ENCODE peak calls at places on chromosomes 1 and 21, in eight cellular contexts. One of them, this sample, is unnamed. For H3K4me1, the result is how much of the 10 kb centered on the place peaks cover.

GRCh38 chr1:226983247-226983997 is 43.3 kb downstream of the COQ8A start:
- DNase-seq in ovary: no peak
- DNase-seq in heart left ventricle: no peak
- DNase-seq in Peyer's patch: no peak
- DNase-seq in tibial nerve: no peak
- DNase-seq in adrenal gland: no peak
- DNase-seq in right lobe of liver: no peak
- DNase-seq in IMR-90: no peak
- DNase-seq in this sample: peak

GRCh38 chr1:197774691-197775281 is 494 bp downstream of the DENND1B start:
- DNase-seq in ovary: peak
- DNase-seq in heart left ventricle: peak
- DNase-seq in Peyer's patch: no peak
- DNase-seq in tibial nerve: no peak
- DNase-seq in adrenal gland: peak
- DNase-seq in right lobe of liver: peak
- DNase-seq in IMR-90: peak
- DNase-seq in this sample: peak

GRCh38 chr1:175129997-175130648 is 62.5 kb downstream of the KIAA0040 start:
- DNase-seq in ovary: no peak
- DNase-seq in heart left ventricle: no peak
- DNase-seq in Peyer's patch: no peak
- DNase-seq in tibial nerve: no peak
- DNase-seq in adrenal gland: peak
- DNase-seq in right lobe of liver: no peak
- DNase-seq in IMR-90: no peak
- DNase-seq in this sample: no peak

GRCh38 chr1:48026275-48026674 is 29.1 kb upstream of the TRABD2B start:
- DNase-seq in ovary: no peak
- DNase-seq in heart left ventricle: no peak
- DNase-seq in Peyer's patch: no peak
- DNase-seq in tibial nerve: no peak
- DNase-seq in adrenal gland: no peak
- DNase-seq in right lobe of liver: no peak
- DNase-seq in IMR-90: peak
- DNase-seq in this sample: peak

GRCh38 chr1:37602750-37603694 is 7.3 kb upstream of the GNL2 start:
- DNase-seq in ovary: no peak
- DNase-seq in heart left ventricle: no peak
- DNase-seq in Peyer's patch: no peak
- DNase-seq in tibial nerve: peak
- DNase-seq in adrenal gland: peak
- DNase-seq in right lobe of liver: no peak
- DNase-seq in IMR-90: peak
- DNase-seq in this sample: no peak

GRCh38 chr1:97139512-97139911 is 417.9 kb downstream of the PTBP2 start:
- DNase-seq in ovary: no peak
- DNase-seq in heart left ventricle: no peak
- DNase-seq in Peyer's patch: no peak
- DNase-seq in tibial nerve: no peak
- DNase-seq in adrenal gland: no peak
- DNase-seq in right lobe of liver: no peak
- DNase-seq in IMR-90: peak
- DNase-seq in this sample: no peak

GRCh38 chr1:189323090-189323489 is 1154.6 kb downstream of the BRINP3 start:
- DNase-seq in ovary: no peak
- DNase-seq in heart left ventricle: no peak
- DNase-seq in Peyer's patch: no peak
- DNase-seq in tibial nerve: no peak
- DNase-seq in adrenal gland: no peak
- DNase-seq in right lobe of liver: no peak
- DNase-seq in IMR-90: peak
- DNase-seq in this sample: no peak

GRCh38 chr21:42425603-42425985 is 21.9 kb downstream of the UBASH3A start:
- DNase-seq in ovary: no peak
- DNase-seq in heart left ventricle: no peak
- DNase-seq in Peyer's patch: no peak
- DNase-seq in tibial nerve: no peak
- DNase-seq in adrenal gland: no peak
- DNase-seq in right lobe of liver: no peak
- DNase-seq in IMR-90: no peak
- DNase-seq in this sample: peak

GRCh38 chr1:221458430-221459156 is 283.3 kb downstream of the DUSP10 start:
- DNase-seq in ovary: no peak
- DNase-seq in heart left ventricle: no peak
- DNase-seq in Peyer's patch: no peak
- DNase-seq in tibial nerve: no peak
- DNase-seq in adrenal gland: no peak
- DNase-seq in right lobe of liver: no peak
- DNase-seq in IMR-90: peak
- DNase-seq in this sample: no peak

GRCh38 chr1:14265515-14265914 is 333.0 kb upstream of the KAZN start:
- DNase-seq in ovary: no peak
- DNase-seq in heart left ventricle: no peak
- DNase-seq in Peyer's patch: no peak
- DNase-seq in tibial nerve: no peak
- DNase-seq in adrenal gland: no peak
- DNase-seq in right lobe of liver: no peak
- DNase-seq in IMR-90: no peak
- DNase-seq in this sample: no peak

GRCh38 chr1:29236993-29237905 is 927 bp downstream of the PTPRU start:
- DNase-seq in ovary: peak
- DNase-seq in heart left ventricle: peak
- DNase-seq in Peyer's patch: no peak
- DNase-seq in tibial nerve: peak
- DNase-seq in adrenal gland: peak
- DNase-seq in right lobe of liver: peak
- DNase-seq in IMR-90: peak
- DNase-seq in this sample: peak

DNA sequence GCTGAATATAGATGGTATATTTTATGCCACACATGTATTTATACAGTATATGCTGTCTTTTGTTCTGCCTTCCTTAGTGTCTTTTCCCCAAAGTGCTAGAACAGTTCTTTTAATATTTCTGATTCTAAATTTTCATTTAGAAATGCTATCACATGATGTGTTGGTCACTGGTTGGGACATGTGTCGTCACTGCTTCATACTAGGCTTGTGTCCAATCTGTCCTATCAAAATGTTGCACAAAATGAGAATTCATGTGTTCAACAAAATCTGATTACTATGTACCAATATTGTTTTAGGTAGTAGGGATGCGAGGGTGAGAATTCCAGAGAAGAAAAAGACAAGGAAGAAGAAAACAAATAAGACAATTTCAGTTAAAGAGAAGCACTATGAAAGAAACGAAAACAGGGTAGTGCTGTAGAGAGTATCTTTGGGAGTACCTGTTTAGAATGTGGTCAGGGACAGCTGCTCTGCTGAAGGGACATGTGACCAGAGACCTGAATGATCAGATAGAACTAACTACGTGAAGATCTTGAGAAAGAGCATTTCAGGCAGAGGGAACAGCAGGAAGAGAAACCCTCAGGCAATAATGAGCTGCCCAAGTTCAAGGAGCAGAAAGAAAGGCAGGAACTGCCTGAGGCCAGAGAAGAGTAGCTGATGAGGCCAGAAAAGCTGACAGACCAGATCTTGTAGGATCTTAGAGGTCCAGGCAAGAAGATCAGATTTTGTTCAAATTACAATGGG is 1.4 kb downstream of the KMO start:
- DNase-seq in ovary: no peak
- DNase-seq in heart left ventricle: no peak
- DNase-seq in Peyer's patch: no peak
- DNase-seq in tibial nerve: no peak
- DNase-seq in adrenal gland: peak
- DNase-seq in right lobe of liver: no peak
- DNase-seq in IMR-90: no peak
- DNase-seq in this sample: no peak
- TF ChIP-seq POLR2A in ovary: no peak
- TF ChIP-seq POLR2A in heart left ventricle: no peak
- TF ChIP-seq POLR2A in Peyer's patch: no peak
- TF ChIP-seq POLR2A in tibial nerve: no peak
- TF ChIP-seq POLR2A in adrenal gland: no peak
- TF ChIP-seq POLR2A in right lobe of liver: no peak
- TF ChIP-seq POLR2A in IMR-90: no peak
- TF ChIP-seq POLR2A in this sample: no peak

GRCh38 chr1:167629681-167630567 is at the start of gene RCSD1:
- DNase-seq in ovary: no peak
- DNase-seq in heart left ventricle: peak
- DNase-seq in Peyer's patch: no peak
- DNase-seq in tibial nerve: no peak
- DNase-seq in adrenal gland: peak
- DNase-seq in right lobe of liver: peak
- DNase-seq in IMR-90: no peak
- DNase-seq in this sample: no peak

GRCh38 chr1:167627615-167627864 is 2.5 kb upstream of the RCSD1 start:
- DNase-seq in ovary: no peak
- DNase-seq in heart left ventricle: no peak
- DNase-seq in Peyer's patch: no peak
- DNase-seq in tibial nerve: no peak
- DNase-seq in adrenal gland: peak
- DNase-seq in right lobe of liver: no peak
- DNase-seq in IMR-90: no peak
- DNase-seq in this sample: no peak

GRCh38 chr1:167630568-167631385 is 745 bp downstream of the RCSD1 start:
- DNase-seq in ovary: no peak
- DNase-seq in heart left ventricle: peak
- DNase-seq in Peyer's patch: no peak
- DNase-seq in tibial nerve: no peak
- DNase-seq in adrenal gland: peak
- DNase-seq in right lobe of liver: no peak
- DNase-seq in IMR-90: no peak
- DNase-seq in this sample: no peak

GRCh38 chr1:167627865-167628641 is 2.0 kb upstream of the RCSD1 start:
- DNase-seq in ovary: no peak
- DNase-seq in heart left ventricle: peak
- DNase-seq in Peyer's patch: no peak
- DNase-seq in tibial nerve: no peak
- DNase-seq in adrenal gland: no peak
- DNase-seq in right lobe of liver: no peak
- DNase-seq in IMR-90: no peak
- DNase-seq in this sample: no peak

GRCh38 chr1:167628754-167629515 is 1.1 kb upstream of the RCSD1 start:
- DNase-seq in ovary: no peak
- DNase-seq in heart left ventricle: peak
- DNase-seq in Peyer's patch: no peak
- DNase-seq in tibial nerve: no peak
- DNase-seq in adrenal gland: no peak
- DNase-seq in right lobe of liver: no peak
- DNase-seq in IMR-90: no peak
- DNase-seq in this sample: no peak
- H3K4me1 ChIP-seq in ovary: under half
- H3K4me1 ChIP-seq in heart left ventricle: under half
- H3K4me1 ChIP-seq in Peyer's patch: under half
- H3K4me1 ChIP-seq in tibial nerve: under half
- H3K4me1 ChIP-seq in adrenal gland: under half
- H3K4me1 ChIP-seq in right lobe of liver: under half
- H3K4me1 ChIP-seq in IMR-90: under half
- H3K4me1 ChIP-seq in this sample: under half

DNA sequence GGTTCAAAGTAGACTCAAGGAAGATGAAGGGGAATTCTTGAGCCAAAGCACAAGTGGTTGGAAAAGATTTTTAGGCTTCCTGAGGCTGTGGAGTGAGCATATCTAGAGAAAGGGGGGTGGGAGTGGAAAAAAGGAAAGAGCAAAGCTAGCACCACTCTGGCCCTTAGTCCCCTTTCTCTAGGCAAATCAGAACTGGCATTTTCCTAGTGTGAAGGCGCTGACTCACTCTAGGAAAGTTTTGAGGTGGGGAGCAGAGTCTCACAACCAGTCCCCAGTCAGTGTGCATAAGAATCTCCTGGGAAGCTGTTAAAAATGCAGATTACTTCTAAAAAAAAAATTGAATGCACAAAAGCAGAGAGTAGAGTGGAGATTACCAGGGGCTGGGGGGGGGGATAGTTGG is 3.4 kb upstream of the GPR89B start:
- DNase-seq in ovary: no peak
- DNase-seq in heart left ventricle: no peak
- DNase-seq in Peyer's patch: no peak
- DNase-seq in tibial nerve: no peak
- DNase-seq in adrenal gland: no peak
- DNase-seq in right lobe of liver: no peak
- DNase-seq in IMR-90: no peak
- DNase-seq in this sample: no peak
- H3K4me3 ChIP-seq in ovary: no peak
- H3K4me3 ChIP-seq in heart left ventricle: no peak
- H3K4me3 ChIP-seq in Peyer's patch: no peak
- H3K4me3 ChIP-seq in tibial nerve: no peak
- H3K4me3 ChIP-seq in adrenal gland: no peak
- H3K4me3 ChIP-seq in right lobe of liver: no peak
- H3K4me3 ChIP-seq in IMR-90: no peak
- H3K4me3 ChIP-seq in this sample: no peak

GRCh38 chr1:1069711-1070676 is 4.1 kb downstream of the RNF223 start:
- DNase-seq in ovary: no peak
- DNase-seq in heart left ventricle: no peak
- DNase-seq in Peyer's patch: no peak
- DNase-seq in tibial nerve: no peak
- DNase-seq in adrenal gland: no peak
- DNase-seq in right lobe of liver: no peak
- DNase-seq in IMR-90: peak
- DNase-seq in this sample: no peak

GRCh38 chr1:1068077-1068373 is 6.1 kb downstream of the RNF223 start:
- DNase-seq in ovary: no peak
- DNase-seq in heart left ventricle: no peak
- DNase-seq in Peyer's patch: no peak
- DNase-seq in tibial nerve: no peak
- DNase-seq in adrenal gland: no peak
- DNase-seq in right lobe of liver: no peak
- DNase-seq in IMR-90: no peak
- DNase-seq in this sample: no peak

GRCh38 chr1:1068374-1069060 is 5.6 kb downstream of the RNF223 start:
- DNase-seq in ovary: no peak
- DNase-seq in heart left ventricle: no peak
- DNase-seq in Peyer's patch: peak
- DNase-seq in tibial nerve: no peak
- DNase-seq in adrenal gland: no peak
- DNase-seq in right lobe of liver: no peak
- DNase-seq in IMR-90: no peak
- DNase-seq in this sample: no peak

GRCh38 chr1:1067284-1068076 is 6.6 kb downstream of the RNF223 start:
- DNase-seq in ovary: no peak
- DNase-seq in heart left ventricle: no peak
- DNase-seq in Peyer's patch: no peak
- DNase-seq in tibial nerve: no peak
- DNase-seq in adrenal gland: no peak
- DNase-seq in right lobe of liver: no peak
- DNase-seq in IMR-90: no peak
- DNase-seq in this sample: no peak

DNA sequence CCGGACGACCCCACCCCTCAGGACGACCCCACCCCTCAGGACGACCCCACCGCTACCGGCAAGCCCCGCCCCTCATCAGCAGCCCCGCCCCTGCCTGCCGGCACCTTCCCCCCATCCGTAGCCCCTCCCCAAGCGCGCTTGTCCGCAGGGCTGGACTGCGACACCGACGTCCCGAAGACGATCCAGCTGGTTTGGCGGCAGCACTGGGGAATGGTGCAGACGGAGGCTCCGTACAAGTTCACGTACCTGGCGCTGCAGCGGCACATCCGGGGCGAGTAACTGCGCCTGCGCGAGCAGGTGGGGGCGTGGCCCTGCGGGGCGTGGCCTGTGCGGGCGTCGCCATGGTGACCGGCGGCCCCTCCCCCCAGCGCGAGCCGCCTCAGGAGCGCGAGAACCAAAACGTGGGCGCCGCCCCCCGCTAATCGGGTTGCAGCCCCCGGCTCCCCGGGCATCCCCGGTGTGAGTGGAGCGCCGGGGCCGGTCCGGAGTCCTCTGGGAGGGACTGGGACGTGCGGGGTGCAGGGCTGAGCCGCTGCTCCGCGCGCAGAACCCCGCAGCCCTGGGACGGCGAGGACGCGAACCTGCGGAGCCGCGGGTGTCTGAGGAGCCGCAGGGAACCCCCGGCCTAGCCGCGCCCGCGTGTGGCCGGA is 4.9 kb downstream of the RNF223 start:
- DNase-seq in ovary: peak
- DNase-seq in heart left ventricle: peak
- DNase-seq in Peyer's patch: peak
- DNase-seq in tibial nerve: no peak
- DNase-seq in adrenal gland: peak
- DNase-seq in right lobe of liver: peak
- DNase-seq in IMR-90: peak
- DNase-seq in this sample: no peak
- TF ChIP-seq POLR2A in ovary: no peak
- TF ChIP-seq POLR2A in heart left ventricle: no peak
- TF ChIP-seq POLR2A in Peyer's patch: peak
- TF ChIP-seq POLR2A in tibial nerve: no peak
- TF ChIP-seq POLR2A in adrenal gland: no peak
- TF ChIP-seq POLR2A in right lobe of liver: no peak
- TF ChIP-seq POLR2A in IMR-90: peak
- TF ChIP-seq POLR2A in this sample: no peak

This sample was measured in suprapubic skin.